ENCODE peak calls at places on chromosomes 3 and 15, in ten cellular contexts. One of them, this sample, is unnamed.

GRCh38 chr3:151009430-151009829 is 36.9 kb upstream of the CLRN1 start:
- DNase-seq in GM12865: no peak
- DNase-seq in islet precursor cell: no peak
- DNase-seq in activated CD4-positive, alpha-beta T cell treated with anti-CD3 and anti-CD28 coated beads for 36 hours: no peak
- DNase-seq in memory B cell: no peak
- DNase-seq in Caki2: no peak
- DNase-seq in H1: no peak
- DNase-seq in ACHN: no peak
- DNase-seq in NCI-H1092 treated with DMSO at 0.1 percent for 48 hours: no peak
- DNase-seq in GM20000: no peak
- DNase-seq in this sample: no peak

GRCh38 chr15:92600902-92601301 is 54.7 kb downstream of the FAM174B start:
- DNase-seq in GM12865: no peak
- DNase-seq in islet precursor cell: no peak
- DNase-seq in activated CD4-positive, alpha-beta T cell treated with anti-CD3 and anti-CD28 coated beads for 36 hours: no peak
- DNase-seq in memory B cell: no peak
- DNase-seq in Caki2: no peak
- DNase-seq in H1: no peak
- DNase-seq in ACHN: no peak
- DNase-seq in NCI-H1092 treated with DMSO at 0.1 percent for 48 hours: no peak
- DNase-seq in GM20000: no peak
- DNase-seq in this sample: no peak

GRCh38 chr15:53625260-53625659 is 134.2 kb downstream of the WDR72 start:
- DNase-seq in GM12865: no peak
- DNase-seq in islet precursor cell: no peak
- DNase-seq in activated CD4-positive, alpha-beta T cell treated with anti-CD3 and anti-CD28 coated beads for 36 hours: no peak
- DNase-seq in memory B cell: no peak
- DNase-seq in Caki2: no peak
- DNase-seq in H1: peak
- DNase-seq in ACHN: no peak
- DNase-seq in NCI-H1092 treated with DMSO at 0.1 percent for 48 hours: no peak
- DNase-seq in GM20000: no peak
- DNase-seq in this sample: no peak

GRCh38 chr3:170585008-170585936 is 603 bp downstream of the SLC7A14 start:
- DNase-seq in GM12865: no peak
- DNase-seq in islet precursor cell: peak
- DNase-seq in activated CD4-positive, alpha-beta T cell treated with anti-CD3 and anti-CD28 coated beads for 36 hours: no peak
- DNase-seq in memory B cell: no peak
- DNase-seq in Caki2: no peak
- DNase-seq in H1: no peak
- DNase-seq in ACHN: no peak
- DNase-seq in NCI-H1092 treated with DMSO at 0.1 percent for 48 hours: peak
- DNase-seq in GM20000: peak
- DNase-seq in this sample: no peak

GRCh38 chr3:134430174-134430573 is 55.6 kb downstream of the ANAPC13 start:
- DNase-seq in GM12865: no peak
- DNase-seq in islet precursor cell: no peak
- DNase-seq in activated CD4-positive, alpha-beta T cell treated with anti-CD3 and anti-CD28 coated beads for 36 hours: no peak
- DNase-seq in memory B cell: no peak
- DNase-seq in Caki2: no peak
- DNase-seq in H1: no peak
- DNase-seq in ACHN: no peak
- DNase-seq in NCI-H1092 treated with DMSO at 0.1 percent for 48 hours: no peak
- DNase-seq in GM20000: no peak
- DNase-seq in this sample: no peak

GRCh38 chr3:30539772-30540171 is 66.6 kb upstream of the TGFBR2 start:
- DNase-seq in GM12865: no peak
- DNase-seq in islet precursor cell: no peak
- DNase-seq in activated CD4-positive, alpha-beta T cell treated with anti-CD3 and anti-CD28 coated beads for 36 hours: no peak
- DNase-seq in memory B cell: no peak
- DNase-seq in Caki2: no peak
- DNase-seq in H1: no peak
- DNase-seq in ACHN: no peak
- DNase-seq in NCI-H1092 treated with DMSO at 0.1 percent for 48 hours: no peak
- DNase-seq in GM20000: no peak
- DNase-seq in this sample: no peak

GRCh38 chr15:77014137-77015081 is 19.5 kb downstream of the PSTPIP1 start:
- DNase-seq in GM12865: peak
- DNase-seq in islet precursor cell: no peak
- DNase-seq in activated CD4-positive, alpha-beta T cell treated with anti-CD3 and anti-CD28 coated beads for 36 hours: no peak
- DNase-seq in memory B cell: no peak
- DNase-seq in Caki2: no peak
- DNase-seq in H1: no peak
- DNase-seq in ACHN: no peak
- DNase-seq in NCI-H1092 treated with DMSO at 0.1 percent for 48 hours: no peak
- DNase-seq in GM20000: peak
- DNase-seq in this sample: peak

GRCh38 chr15:44010114-44010513 is 183.3 kb downstream of the WDR76 start:
- DNase-seq in GM12865: no peak
- DNase-seq in islet precursor cell: no peak
- DNase-seq in activated CD4-positive, alpha-beta T cell treated with anti-CD3 and anti-CD28 coated beads for 36 hours: no peak
- DNase-seq in memory B cell: no peak
- DNase-seq in Caki2: no peak
- DNase-seq in H1: no peak
- DNase-seq in ACHN: peak
- DNase-seq in NCI-H1092 treated with DMSO at 0.1 percent for 48 hours: no peak
- DNase-seq in GM20000: no peak
- DNase-seq in this sample: no peak

GRCh38 chr3:148955544-148956346 is 35.6 kb upstream of the GYG1 start:
- DNase-seq in GM12865: peak
- DNase-seq in islet precursor cell: peak
- DNase-seq in activated CD4-positive, alpha-beta T cell treated with anti-CD3 and anti-CD28 coated beads for 36 hours: peak
- DNase-seq in memory B cell: peak
- DNase-seq in Caki2: peak
- DNase-seq in H1: no peak
- DNase-seq in ACHN: peak
- DNase-seq in NCI-H1092 treated with DMSO at 0.1 percent for 48 hours: peak
- DNase-seq in GM20000: peak
- DNase-seq in this sample: no peak